ENCODE peak calls at places on chromosome 13, in eight cellular contexts. J is astrocyte of the spinal cord; C is cardiac fibroblast; P is cardiac muscle cell; R is CD8-positive, alpha-beta T cell; E is thyroid gland; F is GM23248; H is ascending aorta. X is an unnamed sample.

GRCh38 chr13:52707375-52707774 is 32.2 kb downstream of the CNMD start:
- DNase-seq in E (no peak), J (no peak), H (no peak), C (no peak), R (no peak), F (peak; percentile 5), P (peak; percentile 5), X (no peak)

GRCh38 chr13:102038787-102039186 is 363.1 kb downstream of the FGF14 start:
- DNase-seq in F (no peak), H (no peak), P (no peak), C (no peak), R (no peak), E (no peak), J (no peak), X (no peak)

GRCh38 chr13:40271511-40271910 is 394.9 kb downstream of the FOXO1 start:
- DNase-seq in E (peak; percentile 33), C (no peak), R (peak; percentile 14), H (peak; percentile 74), J (no peak), F (no peak), P (no peak), X (no peak)

GRCh38 chr13:38713046-38713445 is 26.2 kb downstream of the FREM2 start:
- DNase-seq in P (no peak), E (no peak), R (no peak), J (no peak), H (no peak), C (no peak), F (no peak), X (no peak)

GRCh38 chr13:39102981-39103490 is 64.8 kb downstream of the NHLRC3 start:
- DNase-seq in R (no peak), F (no peak), C (no peak), E (no peak), J (no peak), H (no peak), P (peak; percentile 5), X (no peak)

GRCh38 chr13:61727714-61728275 is 312.1 kb upstream of the PCDH20 start:
- DNase-seq in P (peak; percentile 35), H (no peak), J (peak; percentile 35), F (no peak), R (no peak), C (peak; percentile 40), E (no peak), X (no peak)

GRCh38 chr13:48496796-48497195 is 36.1 kb downstream of the RCBTB2 start:
- DNase-seq in R (no peak), J (no peak), H (no peak), P (no peak), C (no peak), E (no peak), F (no peak), X (no peak)

GRCh38 chr13:98397221-98397620 is 179.7 kb downstream of the STK24 start:
- DNase-seq in E (no peak), C (peak; percentile 28), R (no peak), J (peak; percentile 32), H (no peak), F (peak; percentile 26), P (peak; percentile 35), X (no peak)

GRCh38 chr13:102033719-102034446 is 368.0 kb downstream of the FGF14 start:
- DNase-seq in H (no peak), J (no peak), E (no peak), C (no peak), R (no peak), F (no peak), P (no peak), X (no peak)

GRCh38 chr13:78881054-78881453 is 222.1 kb upstream of the OBI1 start:
- DNase-seq in P (no peak), H (no peak), C (no peak), E (no peak), F (no peak), J (no peak), R (no peak), X (no peak)

GRCh38 chr13:23617551-23618014 is 47.4 kb downstream of the TNFRSF19 start:
- DNase-seq in F (peak; percentile 51), E (no peak), H (no peak), J (peak; percentile 95), R (no peak), P (peak; percentile 82), C (peak; percentile 64), X (no peak)

GRCh38 chr13:110538632-110539031 is 22.9 kb downstream of the RAB20 start:
- DNase-seq in F (no peak), H (no peak), R (no peak), J (no peak), C (peak; percentile 57), P (peak; percentile 78), E (peak; percentile 45), X (no peak)

DNA sequence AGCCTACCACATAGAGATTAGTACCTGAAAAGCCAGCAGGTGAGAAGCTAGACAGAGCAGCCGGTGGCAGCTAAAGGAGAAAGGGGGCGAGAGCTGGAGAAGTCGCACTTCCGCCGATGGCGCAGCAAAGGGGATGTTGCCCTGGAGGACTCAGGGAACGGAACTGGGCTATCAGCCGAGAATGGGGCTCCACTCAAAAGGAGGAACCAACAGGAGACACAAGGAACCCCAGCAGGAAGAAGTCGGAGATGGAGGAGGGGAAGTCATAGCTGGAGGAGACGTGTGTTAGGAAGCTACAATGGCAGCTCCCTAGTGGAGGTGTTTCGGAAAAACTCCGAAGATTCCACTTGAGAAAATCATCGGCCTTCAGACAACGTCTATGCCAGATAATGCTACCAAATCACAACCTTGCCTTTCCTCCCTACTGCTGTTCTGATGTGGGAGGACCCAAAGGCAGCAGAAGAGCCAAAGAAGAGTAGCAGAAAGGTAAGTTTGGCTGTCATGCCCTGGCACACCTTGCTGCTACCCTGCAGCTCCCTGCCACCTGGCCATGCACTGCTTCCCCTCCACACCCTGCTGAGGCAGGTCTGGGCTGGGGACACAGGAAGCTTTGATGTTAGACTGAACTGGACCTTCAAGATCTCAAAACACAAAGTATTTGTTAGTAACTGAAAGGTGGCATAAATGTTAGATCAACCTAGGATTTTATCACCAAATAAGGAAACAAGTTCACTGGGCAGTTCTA is 127.9 kb downstream of the DLEU7 start:
- DNase-seq in P (no peak), J (no peak), R (no peak), F (no peak), H (peak; percentile 73), E (no peak), C (no peak), X (no peak)
- H3K4me3 ChIP-seq in P (no peak overlapping the region), J (no peak overlapping the region), R (no peak overlapping the region), F (no peak overlapping the region), H (no peak overlapping the region), E (no peak overlapping the region), C (no peak overlapping the region), X (no peak overlapping the region)

DNA sequence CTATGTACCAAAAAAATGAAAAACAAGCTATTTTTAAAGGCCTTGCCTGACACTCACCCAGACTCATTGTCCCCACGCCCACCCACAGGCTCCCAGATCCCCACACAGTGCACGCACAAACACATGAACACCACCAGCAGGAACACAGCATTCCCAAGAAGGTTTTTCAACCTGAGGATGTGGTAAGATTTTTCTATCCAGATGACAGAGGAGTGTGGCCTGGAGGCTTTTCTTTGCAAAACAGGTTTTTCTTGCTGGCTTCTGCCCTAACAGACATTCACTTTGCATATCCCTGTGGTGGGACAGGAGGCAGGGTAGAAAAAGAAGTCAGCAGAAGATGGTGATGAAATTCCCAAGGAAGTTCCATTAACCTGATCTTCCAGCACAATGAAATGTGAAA is 97.8 kb downstream of the KLF12 start:
- DNase-seq in H (no peak), R (no peak), C (no peak), E (no peak), P (no peak), J (no peak), F (no peak), X (no peak)
- H3K4me3 ChIP-seq in H (no peak overlapping the region), R (no peak overlapping the region), C (no peak overlapping the region), E (no peak overlapping the region), P (no peak overlapping the region), J (no peak overlapping the region), F (no peak overlapping the region), X (no peak overlapping the region)

DNA sequence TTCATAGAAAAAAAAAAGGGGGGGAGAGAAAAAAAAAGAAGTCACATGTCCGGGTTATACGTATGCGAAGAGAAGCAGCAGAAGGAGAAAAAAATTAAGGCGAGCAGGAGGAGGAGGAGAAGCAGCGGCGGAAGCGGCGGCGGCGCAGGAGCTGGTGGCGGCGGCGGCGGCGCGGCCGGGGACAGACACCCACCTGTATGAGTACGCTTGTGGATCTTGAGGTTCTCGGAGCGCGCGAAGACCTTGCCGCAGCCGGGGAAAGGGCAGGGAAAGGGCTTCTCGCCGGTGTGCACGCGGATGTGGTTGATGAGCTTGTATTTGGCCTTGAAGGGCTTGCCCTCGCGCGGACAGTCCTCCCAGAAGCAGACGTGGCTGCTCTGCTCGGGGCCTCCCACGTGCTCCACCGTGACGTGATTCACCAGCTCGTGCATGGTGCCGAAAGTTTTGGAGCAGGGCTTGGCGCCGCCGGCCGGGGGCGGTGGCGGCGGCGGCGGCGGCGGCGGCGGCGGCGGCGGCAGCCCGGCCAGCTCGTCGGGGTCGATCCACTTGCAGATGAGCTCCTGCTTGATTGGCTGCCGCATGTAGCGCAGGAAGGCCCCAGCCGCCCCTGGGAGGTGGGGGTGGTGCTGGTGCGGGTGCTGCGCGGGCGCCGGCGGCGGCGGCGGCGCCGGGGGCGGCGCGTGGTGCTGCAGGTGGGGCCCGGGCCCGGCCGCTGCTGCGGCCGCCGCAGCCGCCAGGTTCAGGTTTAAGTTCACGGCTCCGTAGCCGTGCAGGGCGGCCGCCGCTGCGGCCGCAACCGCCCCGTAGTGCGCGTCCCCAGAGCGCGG is 1.4 kb downstream of the ZIC5 start:
- DNase-seq in E (no peak), R (peak; percentile 46), C (no peak), F (peak; percentile 71), H (no peak), J (peak; percentile 57), P (no peak), X (no peak)
- H3K4me3 ChIP-seq in E (peak overlapping the region; percentile 6), R (peak overlapping the region; percentile 47), C (no peak overlapping the region), F (no peak overlapping the region), H (peak overlapping the region; percentile 52), J (peak overlapping the region; percentile 65), P (peak overlapping the region; percentile 41), X (no peak overlapping the region)

GRCh38 chr13:27008733-27009132 is 162.9 kb downstream of the USP12 start:
- DNase-seq in H (no peak), E (no peak), F (no peak), P (no peak), R (no peak), J (no peak), C (no peak), X (no peak)

GRCh38 chr13:27005976-27006518 is 165.6 kb downstream of the USP12 start:
- DNase-seq in P (no peak), H (peak; percentile 44), F (no peak), C (no peak), E (no peak), J (no peak), R (no peak), X (no peak)

GRCh38 chr13:27005556-27005955 is 166.1 kb downstream of the USP12 start:
- DNase-seq in E (no peak), P (peak; percentile 52), R (no peak), J (no peak), F (no peak), H (peak; percentile 52), C (no peak), X (no peak)

GRCh38 chr13:27006519-27007161 is 165.0 kb downstream of the USP12 start:
- DNase-seq in R (no peak), P (peak; percentile 46), H (no peak), J (no peak), C (peak; percentile 33), E (no peak), F (peak; percentile 63), X (no peak)

DNA sequence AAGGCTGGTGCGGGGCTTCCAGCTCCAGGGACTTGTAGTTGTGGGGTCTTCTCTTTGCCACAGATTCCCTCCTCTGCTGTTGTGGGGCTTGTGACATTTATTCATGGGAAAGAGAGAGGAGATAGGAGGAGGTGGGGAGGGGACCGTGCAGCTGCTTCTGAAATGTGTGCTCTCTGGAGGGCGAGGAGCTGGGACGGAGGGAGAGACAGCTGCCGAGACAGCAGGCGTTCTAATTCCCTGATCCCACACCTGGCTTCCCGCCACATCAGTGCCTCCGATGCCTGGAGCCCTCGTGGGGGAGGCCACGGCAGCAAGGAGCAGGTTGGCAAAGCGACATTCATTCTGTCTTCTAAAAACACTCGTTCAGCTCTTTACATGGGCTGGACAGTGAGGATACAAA is 164.4 kb downstream of the USP12 start:
- DNase-seq in P (no peak), F (no peak), C (no peak), J (no peak), R (no peak), E (no peak), H (no peak), X (no peak)
- H3K4me3 ChIP-seq in P (peak overlapping the region; percentile 16), F (peak overlapping the region; percentile 72), C (peak overlapping the region; percentile 42), J (peak overlapping the region; percentile 30), R (no peak overlapping the region), E (peak overlapping the region; percentile 14), H (peak overlapping the region; percentile 65), X (no peak overlapping the region)

X was measured in BJ.